ENCODE peak calls at places on chromosome 12, in nine cellular contexts. C, W, D, O, B, M, K, Z and P are unnamed samples.

GRCh38 chr12:12011880-12012260 is 58.9 kb upstream of the BCL2L14 start:
- DNase-seq in Z (no peak), B (no peak), D (no peak), K (no peak), W (no peak), C (no peak), O (no peak), M (no peak), P (no peak)

GRCh38 chr12:89861086-89861485 is 152.4 kb upstream of the ATP2B1 start:
- DNase-seq in B (no peak), O (no peak), K (no peak), C (no peak), Z (peak), D (no peak), M (no peak), W (no peak), P (no peak)

GRCh38 chr12:64400041-64400440 is 4.2 kb upstream of the XPOT start:
- DNase-seq in D (no peak), K (no peak), O (no peak), W (peak), M (no peak), B (no peak), C (peak), Z (no peak), P (no peak)

GRCh38 chr12:117208811-117209455 is 18.7 kb upstream of the FBXO21 start:
- DNase-seq in K (no peak), M (no peak), O (no peak), Z (no peak), C (no peak), W (no peak), D (no peak), B (no peak), P (no peak)

GRCh38 chr12:45348311-45348710 is 132.4 kb downstream of the ANO6 start:
- DNase-seq in C (no peak), K (no peak), O (no peak), D (no peak), M (no peak), Z (no peak), B (no peak), W (peak), P (peak)

GRCh38 chr12:67697981-67698380 is 49.4 kb downstream of the DYRK2 start:
- DNase-seq in Z (no peak), W (no peak), K (no peak), C (no peak), M (no peak), D (no peak), B (no peak), O (no peak), P (no peak)

GRCh38 chr12:47967461-47968430 is 4.3 kb downstream of the TMEM106C start:
- DNase-seq in M (no peak), Z (no peak), D (no peak), B (no peak), K (no peak), C (no peak), O (no peak), W (peak), P (no peak)

GRCh38 chr12:117468016-117468415 is 106.6 kb upstream of the NOS1 start:
- DNase-seq in C (no peak), W (no peak), Z (no peak), D (no peak), K (no peak), O (no peak), B (no peak), M (no peak), P (no peak)

GRCh38 chr12:103930787-103931536 is 752 bp downstream of the HSP90B1 start:
- DNase-seq in O (peak), Z (peak), M (peak), D (peak), B (peak), W (peak), K (no peak), C (peak), P (peak)

GRCh38 chr12:124407074-124407473 is 112.2 kb downstream of the RFLNA start:
- DNase-seq in Z (no peak), B (no peak), D (no peak), K (no peak), C (peak), M (no peak), O (no peak), W (no peak), P (no peak)

GRCh38 chr12:95615735-95616134 is 64.5 kb upstream of the USP44 start:
- DNase-seq in C (no peak), B (no peak), M (no peak), W (no peak), Z (peak), K (no peak), D (no peak), O (no peak), P (no peak)

GRCh38 chr12:92503977-92504966 is 198.5 kb upstream of the PLEKHG7 start:
- DNase-seq in W (no peak), B (peak), K (peak), Z (no peak), O (no peak), C (no peak), M (no peak), D (no peak), P (no peak)

GRCh38 chr12:53380104-53380796 is at the start of gene SP1:
- DNase-seq in O (peak), Z (peak), B (peak), K (peak), C (peak), D (peak), W (peak), M (peak), P (peak)

GRCh38 chr12:111160350-111161142 is 208.3 kb downstream of the PHETA1 start:
- DNase-seq in B (no peak), Z (no peak), D (no peak), W (no peak), M (no peak), C (no peak), K (no peak), O (no peak), P (no peak)

GRCh38 chr12:89960011-89960507 is 251.4 kb upstream of the ATP2B1 start:
- DNase-seq in B (no peak), D (no peak), Z (peak), K (no peak), W (peak), O (no peak), M (no peak), C (no peak), P (no peak)

GRCh38 chr12:4720637-4720995 is 416 bp downstream of the GALNT8 start:
- DNase-seq in M (no peak), C (peak), Z (no peak), W (no peak), B (no peak), D (no peak), K (no peak), O (no peak), P (no peak)

GRCh38 chr12:91215940-91216454 is 33.4 kb upstream of the DCN start:
- DNase-seq in D (no peak), W (peak), O (no peak), C (no peak), B (no peak), Z (no peak), M (no peak), K (peak), P (no peak)

GRCh38 chr12:49355913-49356312 is 9.2 kb downstream of the DNAJC22 start:
- DNase-seq in W (no peak), M (no peak), B (no peak), D (no peak), O (no peak), Z (no peak), C (no peak), K (no peak), P (no peak)

GRCh38 chr12:6788972-6789905 is at the start of gene CD4:
- DNase-seq in O (no peak), D (peak), M (no peak), K (no peak), B (no peak), Z (no peak), W (no peak), C (peak), P (no peak)

GRCh38 chr12:28941248-28941647 is 207.8 kb upstream of the FAR2 start:
- DNase-seq in D (no peak), K (no peak), Z (peak), W (no peak), B (no peak), M (no peak), C (no peak), O (no peak), P (no peak)

GRCh38 chr12:93722757-93723567 is 45.8 kb downstream of the CRADD start:
- DNase-seq in D (no peak), B (peak), W (no peak), O (no peak), C (no peak), Z (peak), M (no peak), K (no peak), P (no peak)

GRCh38 chr12:110109037-110109836 is 14.9 kb upstream of the IFT81 start:
- DNase-seq in D (peak), M (peak), C (peak), W (peak), O (no peak), Z (peak), B (peak), K (peak), P (peak)

GRCh38 chr12:54197037-54197909 is 8.5 kb upstream of the SMUG1 start:
- DNase-seq in O (no peak), K (no peak), B (no peak), Z (peak), D (no peak), W (peak), C (peak), M (no peak), P (no peak)

GRCh38 chr12:43832506-43833168 is 3.2 kb upstream of the TMEM117 start:
- DNase-seq in D (no peak), Z (no peak), M (no peak), W (no peak), C (no peak), O (no peak), K (no peak), B (no peak), P (no peak)

GRCh38 chr12:102562836-102563425 is 82.6 kb upstream of the IGF1 start:
- DNase-seq in O (no peak), W (no peak), D (no peak), K (no peak), M (no peak), B (no peak), Z (no peak), C (peak), P (no peak)

GRCh38 chr12:132517013-132517739 is 27.2 kb downstream of the FBRSL1 start:
- DNase-seq in B (peak), W (no peak), K (no peak), Z (no peak), C (no peak), O (no peak), D (no peak), M (no peak), P (no peak)

GRCh38 chr12:119301367-119301766 is 33.2 kb upstream of the CCDC60 start:
- DNase-seq in D (no peak), C (no peak), O (no peak), K (no peak), W (no peak), Z (no peak), B (no peak), M (no peak), P (no peak)

GRCh38 chr12:112936264-112936663 is 2.0 kb upstream of the OAS3 start:
- DNase-seq in W (no peak), Z (no peak), M (no peak), O (no peak), D (no peak), K (no peak), B (no peak), C (no peak), P (no peak)

GRCh38 chr12:51391047-51391837 is at the start of gene GALNT6:
- DNase-seq in B (peak), Z (peak), C (peak), D (peak), K (no peak), W (no peak), O (peak), M (peak), P (no peak)

GRCh38 chr12:87849074-87849473 is 180.1 kb downstream of the C12orf50 start:
- DNase-seq in M (no peak), O (no peak), C (no peak), D (no peak), W (no peak), B (no peak), K (no peak), Z (no peak), P (no peak)

GRCh38 chr12:130956009-130956408 is 2.3 kb downstream of the ADGRD1 start:
- DNase-seq in C (no peak), O (no peak), Z (no peak), M (no peak), W (no peak), B (no peak), D (no peak), K (no peak), P (no peak)

GRCh38 chr12:69024413-69024812 is 91.4 kb upstream of the CPM start:
- DNase-seq in O (peak), B (peak), M (no peak), W (peak), K (no peak), Z (peak), C (no peak), D (no peak), P (no peak)

GRCh38 chr12:26406813-26407212 is 211.4 kb downstream of the SSPN start:
- DNase-seq in W (no peak), K (no peak), Z (no peak), D (no peak), M (no peak), B (no peak), C (no peak), O (no peak), P (no peak)

GRCh38 chr12:10285919-10286318 is 21.8 kb upstream of the KLRD1 start:
- DNase-seq in W (no peak), B (no peak), M (no peak), Z (no peak), O (no peak), C (no peak), K (no peak), D (no peak), P (no peak)

GRCh38 chr12:51253276-51253675 is 14.7 kb downstream of the DAZAP2 start:
- DNase-seq in O (no peak), W (no peak), B (no peak), C (no peak), K (no peak), M (no peak), D (no peak), Z (no peak), P (no peak)

GRCh38 chr12:91021076-91021475 is 16.3 kb upstream of the EPYC start:
- DNase-seq in Z (no peak), O (no peak), W (no peak), C (no peak), B (no peak), M (no peak), K (no peak), D (no peak), P (no peak)

GRCh38 chr12:78562358-78563205 is 302.0 kb upstream of the SYT1 start:
- DNase-seq in O (no peak), Z (peak), C (peak), M (no peak), B (no peak), W (peak), D (no peak), K (no peak), P (no peak)
- TF ChIP-seq CTCF in O (no peak), Z (peak), C (peak), M (no peak), B (no peak), W (peak), D (no peak), K (no peak), P (peak)

GRCh38 chr12:84161296-84161695 is 751.3 kb downstream of the SLC6A15 start:
- DNase-seq in D (no peak), W (no peak), K (no peak), C (no peak), Z (no peak), O (no peak), M (no peak), B (no peak), P (no peak)

GRCh38 chr12:84165998-84166571 is 746.5 kb downstream of the SLC6A15 start:
- DNase-seq in O (no peak), W (no peak), D (no peak), K (no peak), Z (peak), M (no peak), B (no peak), C (no peak), P (no peak)

GRCh38 chr12:84166812-84167211 is 745.8 kb downstream of the SLC6A15 start:
- DNase-seq in O (no peak), M (no peak), B (no peak), D (no peak), K (no peak), C (no peak), Z (no peak), W (no peak), P (no peak)
- H3K4me3 ChIP-seq in O (no peak), M (no peak), B (no peak), D (no peak), K (no peak), C (no peak), Z (no peak), W (no peak), P (no peak)

GRCh38 chr12:19726592-19726991 is 287.3 kb downstream of the AEBP2 start:
- DNase-seq in M (no peak), C (no peak), B (no peak), O (no peak), D (no peak), K (no peak), W (no peak), Z (no peak), P (no peak)

GRCh38 chr12:19726122-19726521 is 286.8 kb downstream of the AEBP2 start:
- DNase-seq in C (no peak), D (no peak), Z (no peak), O (no peak), B (no peak), M (no peak), W (no peak), K (no peak), P (no peak)
- TF ChIP-seq CTCF in C (no peak), D (no peak), Z (no peak), O (no peak), B (no peak), M (no peak), W (no peak), K (no peak), P (no peak)

GRCh38 chr12:106136263-106136662 is 2.5 kb downstream of the NUAK1 start:
- DNase-seq in D (peak), C (peak), B (peak), O (peak), M (peak), Z (peak), W (peak), K (peak), P (peak)
- H3K4me3 ChIP-seq in D (peak), C (peak), B (no peak), O (no peak), M (peak), Z (peak), W (peak), K (peak), P (peak)